ENCODE peak calls at places on chromosomes 16 and 17, in six cellular contexts. W is PC-3, H is PC-9, U is GM23338, M is neural progenitor cell, P is MM.1S. X is an unnamed sample. For H3F3A, the result is how much of the 10 kb centered on the place peaks cover.

GRCh38 chr16:7646831-7647230 is 314.2 kb downstream of the RBFOX1 start:
- DNase-seq in U (no peak), H (no peak), M (no peak), W (no peak), P (no peak), X (no peak)

GRCh38 chr17:1810450-1811103 is 19.1 kb downstream of the SMYD4 start:
- DNase-seq in P (no peak), H (no peak), U (no peak), W (no peak), M (no peak), X (no peak)

GRCh38 chr17:49290690-49291326 is 60.2 kb upstream of the PHOSPHO1 start:
- DNase-seq in H (no peak), W (peak), U (peak), M (peak), P (no peak), X (peak)

GRCh38 chr17:27565874-27566672 is 64.9 kb upstream of the LGALS9 start:
- DNase-seq in U (no peak), W (no peak), M (no peak), H (no peak), P (no peak), X (no peak)

GRCh38 chr17:9517396-9517795 is 58.2 kb downstream of the STX8 start:
- DNase-seq in P (peak), M (no peak), W (no peak), H (no peak), U (peak), X (no peak)

GRCh38 chr16:89499767-89500166 is 8.4 kb upstream of the SPG7 start:
- DNase-seq in W (no peak), H (no peak), M (no peak), P (no peak), U (no peak), X (no peak)

GRCh38 chr17:47987240-47987835 is 16.4 kb downstream of the CDK5RAP3 start:
- DNase-seq in W (no peak), M (peak), H (no peak), P (no peak), U (peak), X (peak)

GRCh38 chr17:30808785-30809286 is 15.7 kb downstream of the CRLF3 start:
- DNase-seq in M (no peak), U (no peak), W (no peak), H (no peak), P (peak), X (no peak)

GRCh38 chr16:77223184-77223583 is 24.0 kb downstream of the SYCE1L start:
- DNase-seq in M (peak), P (no peak), H (no peak), U (peak), W (peak), X (peak)

GRCh38 chr16:3965781-3966582 is 85.5 kb upstream of the CREBBP start:
- DNase-seq in W (no peak), U (no peak), M (no peak), H (no peak), P (no peak), X (no peak)

GRCh38 chr17:9308069-9308468 is 267.6 kb downstream of the STX8 start:
- DNase-seq in U (peak), W (peak), H (peak), P (no peak), M (no peak), X (no peak)

GRCh38 chr17:51289776-51290175 is 29.4 kb downstream of the UTP18 start:
- DNase-seq in W (no peak), H (no peak), P (no peak), U (no peak), M (no peak), X (no peak)

GRCh38 chr17:78672880-78673371 is 95.7 kb upstream of the DNAH17 start:
- DNase-seq in U (no peak), P (no peak), W (no peak), M (no peak), H (no peak), X (peak)

GRCh38 chr17:350706-351435 is 1.7 kb downstream of the RPH3AL start:
- DNase-seq in W (peak), M (no peak), H (peak), U (peak), P (no peak), X (peak)

GRCh38 chr16:23207485-23207884 is 24.9 kb downstream of the SCNN1G start:
- DNase-seq in H (no peak), P (no peak), M (peak), W (no peak), U (no peak), X (no peak)

GRCh38 chr16:81266680-81267095 is 28.2 kb downstream of the BCO1 start:
- DNase-seq in P (peak), M (no peak), U (no peak), H (peak), W (peak), X (no peak)

GRCh38 chr17:19274893-19275292 is 37.7 kb downstream of the EPN2 start:
- DNase-seq in M (no peak), U (no peak), P (no peak), W (no peak), H (no peak), X (no peak)

GRCh38 chr16:1309888-1310831 is 724 bp downstream of the UBE2I start:
- DNase-seq in H (no peak), U (no peak), W (no peak), M (no peak), P (peak), X (peak)

GRCh38 chr17:72719582-72720493 is 372.6 kb downstream of the SLC39A11 start:
- DNase-seq in W (no peak), H (no peak), P (no peak), M (no peak), U (no peak), X (no peak)

GRCh38 chr16:85159226-85159980 is 47.1 kb upstream of the CIBAR2 start:
- DNase-seq in H (peak), M (no peak), U (no peak), P (no peak), W (no peak), X (peak)
- TF ChIP-seq EZH2 in H (no peak), M (no peak), U (no peak), P (no peak), W (no peak), X (no peak)

DNA sequence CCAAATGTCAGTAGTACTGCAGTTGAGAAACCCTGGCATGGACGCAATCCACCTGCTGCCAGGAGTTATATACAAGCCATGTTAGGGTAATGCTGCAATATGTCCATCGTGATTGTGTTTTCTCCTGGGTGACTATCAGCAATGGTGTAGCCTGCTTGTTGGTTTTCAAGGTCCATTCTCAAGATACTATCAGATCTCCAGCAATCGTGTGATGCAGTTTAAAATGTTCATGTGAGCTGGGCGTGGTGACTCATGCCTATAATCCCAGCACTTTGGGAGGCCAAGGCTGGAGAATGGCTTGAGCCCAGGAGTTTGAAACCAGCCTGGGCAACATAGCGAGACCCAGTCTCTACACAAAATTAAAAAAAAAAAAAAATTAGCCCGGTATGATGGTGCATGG is 24.0 kb downstream of the ABCC1 start:
- DNase-seq in W (peak), M (no peak), U (no peak), P (no peak), H (no peak), X (peak)
- H3F3A ChIP-seq in W (under half), M (under half), U (under half), P (under half), H (under half), X (under half)

GRCh38 chr16:75254359-75254837 is 3.0 kb upstream of the BCAR1 start:
- DNase-seq in W (peak), M (no peak), P (no peak), H (no peak), U (peak), X (peak)

GRCh38 chr16:75256059-75256870 is 4.8 kb upstream of the BCAR1 start:
- DNase-seq in P (no peak), W (no peak), U (peak), H (no peak), M (no peak), X (peak)

GRCh38 chr16:75257886-75258806 is 6.7 kb upstream of the BCAR1 start:
- DNase-seq in P (no peak), M (no peak), W (no peak), H (no peak), U (no peak), X (no peak)

GRCh38 chr16:75258807-75259141 is 7.3 kb upstream of the BCAR1 start:
- DNase-seq in M (no peak), P (no peak), U (no peak), W (no peak), H (no peak), X (no peak)

GRCh38 chr16:75256871-75257343 is 5.5 kb upstream of the BCAR1 start:
- DNase-seq in M (peak), W (no peak), P (no peak), U (no peak), H (no peak), X (peak)
- H3K4me3 ChIP-seq in M (no peak), W (no peak), P (no peak), U (peak), H (no peak), X (peak)

DNA sequence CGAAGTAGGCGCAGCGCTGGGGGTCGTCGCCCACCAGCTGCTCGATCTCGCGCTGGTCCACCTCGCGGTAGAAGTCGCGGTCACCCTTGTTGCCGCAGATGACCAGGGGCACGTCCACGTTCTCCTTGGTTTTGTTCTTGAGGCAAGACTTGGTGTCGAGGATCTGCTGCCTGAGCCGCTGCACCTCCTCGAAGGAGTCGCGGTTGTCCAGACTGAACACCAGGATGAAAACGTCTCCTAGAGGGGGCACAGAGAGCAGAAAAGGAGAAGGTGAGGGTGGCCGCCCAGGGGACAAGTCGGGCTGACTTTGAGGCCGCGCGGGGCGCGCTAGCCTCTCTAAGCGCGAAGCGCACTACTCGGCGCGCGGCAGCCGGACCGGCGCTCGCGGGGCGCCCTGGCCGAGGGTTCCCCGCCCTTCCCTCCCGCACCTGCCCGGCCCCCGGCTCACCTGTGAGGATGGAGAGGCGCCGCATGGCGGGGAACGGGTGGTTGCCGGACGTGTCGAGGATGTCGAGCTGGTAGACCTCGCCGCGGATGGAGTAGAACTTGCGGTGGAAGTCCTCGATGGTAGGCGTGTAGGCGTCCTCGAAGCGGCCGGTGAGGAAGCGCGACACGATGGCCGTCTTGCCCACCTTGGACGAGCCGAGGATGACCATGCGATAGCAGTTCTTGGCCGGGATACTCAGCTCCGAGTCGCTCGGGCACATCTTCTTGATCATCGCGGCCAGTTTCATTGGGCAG is 577 bp downstream of the RASD1 start:
- DNase-seq in W (peak), H (no peak), U (peak), M (peak), P (no peak), X (peak)
- TF ChIP-seq EZH2 in W (no peak), H (no peak), U (peak), M (peak), P (no peak), X (no peak)

GRCh38 chr17:39804839-39805238 is 59.3 kb downstream of the IKZF3 start:
- DNase-seq in U (no peak), W (no peak), H (no peak), M (no peak), P (no peak), X (no peak)
- H3F3A ChIP-seq in U (under half), W (under half), H (under half), M (under half), P (under half), X (under half)